ENCODE peak calls at places on chromosomes 12 and 14, in eight cellular contexts. V is GM23248, X is uterus, H is astrocyte, N is mesenchymal stem cell, R is psoas muscle, M is tibial artery, P is sigmoid colon. C is an unnamed sample. For H3K4me1, the result is how much of the 10 kb centered on the place peaks cover.

GRCh38 chr14:79318371-79318770 is 892.9 kb downstream of the DIO2 start:
- DNase-seq in V (no peak), X (no peak), H (peak), N (no peak), R (no peak), M (no peak), P (no peak), C (no peak)

GRCh38 chr12:31923063-31923412 is 36.2 kb upstream of the RESF1 start:
- DNase-seq in V (peak), X (no peak), H (no peak), N (no peak), R (no peak), M (no peak), P (no peak), C (no peak)

GRCh38 chr12:47722136-47722834 is 3.0 kb downstream of the ENDOU start:
- DNase-seq in V (no peak), X (no peak), H (no peak), N (no peak), R (no peak), M (no peak), P (no peak), C (no peak)

GRCh38 chr12:75628916-75629315 is 117.5 kb upstream of the KRR1 start:
- DNase-seq in V (no peak), X (no peak), H (no peak), N (no peak), R (no peak), M (no peak), P (no peak), C (no peak)

GRCh38 chr14:75454963-75455546 is 27.2 kb downstream of the JDP2 start:
- DNase-seq in V (peak), X (peak), H (peak), N (peak), R (peak), M (peak), P (peak), C (peak)

GRCh38 chr12:53051058-53051880 is 1.4 kb downstream of the TNS2 start:
- DNase-seq in V (peak), X (peak), H (no peak), N (peak), R (peak), M (peak), P (peak), C (peak)

GRCh38 chr12:26293612-26294011 is 98.2 kb downstream of the SSPN start:
- DNase-seq in V (no peak), X (no peak), H (peak), N (no peak), R (no peak), M (no peak), P (no peak), C (no peak)

GRCh38 chr14:95255487-95255886 is 64.2 kb downstream of the CLMN start:
- DNase-seq in V (no peak), X (peak), H (peak), N (peak), R (no peak), M (peak), P (no peak), C (no peak)

GRCh38 chr14:21044106-21044618 is 2.0 kb downstream of the RNASE7 start:
- DNase-seq in V (no peak), X (no peak), H (no peak), N (no peak), R (peak), M (no peak), P (no peak), C (no peak)

GRCh38 chr14:105854600-105855245 is 328.3 kb downstream of the TMEM121 start:
- DNase-seq in V (no peak), X (no peak), H (no peak), N (no peak), R (no peak), M (peak), P (peak), C (no peak)

GRCh38 chr12:122947352-122947792 is 18.9 kb downstream of the ABCB9 start:
- DNase-seq in V (peak), X (peak), H (no peak), N (no peak), R (peak), M (peak), P (no peak), C (no peak)

GRCh38 chr14:74085828-74086227 is 1.1 kb downstream of the LIN52 start:
- DNase-seq in V (peak), X (no peak), H (no peak), N (no peak), R (no peak), M (no peak), P (no peak), C (no peak)
- H3K4me3 ChIP-seq in V (peak), X (no peak), H (peak), N (no peak), R (peak), M (peak), P (peak), C (peak)

DNA sequence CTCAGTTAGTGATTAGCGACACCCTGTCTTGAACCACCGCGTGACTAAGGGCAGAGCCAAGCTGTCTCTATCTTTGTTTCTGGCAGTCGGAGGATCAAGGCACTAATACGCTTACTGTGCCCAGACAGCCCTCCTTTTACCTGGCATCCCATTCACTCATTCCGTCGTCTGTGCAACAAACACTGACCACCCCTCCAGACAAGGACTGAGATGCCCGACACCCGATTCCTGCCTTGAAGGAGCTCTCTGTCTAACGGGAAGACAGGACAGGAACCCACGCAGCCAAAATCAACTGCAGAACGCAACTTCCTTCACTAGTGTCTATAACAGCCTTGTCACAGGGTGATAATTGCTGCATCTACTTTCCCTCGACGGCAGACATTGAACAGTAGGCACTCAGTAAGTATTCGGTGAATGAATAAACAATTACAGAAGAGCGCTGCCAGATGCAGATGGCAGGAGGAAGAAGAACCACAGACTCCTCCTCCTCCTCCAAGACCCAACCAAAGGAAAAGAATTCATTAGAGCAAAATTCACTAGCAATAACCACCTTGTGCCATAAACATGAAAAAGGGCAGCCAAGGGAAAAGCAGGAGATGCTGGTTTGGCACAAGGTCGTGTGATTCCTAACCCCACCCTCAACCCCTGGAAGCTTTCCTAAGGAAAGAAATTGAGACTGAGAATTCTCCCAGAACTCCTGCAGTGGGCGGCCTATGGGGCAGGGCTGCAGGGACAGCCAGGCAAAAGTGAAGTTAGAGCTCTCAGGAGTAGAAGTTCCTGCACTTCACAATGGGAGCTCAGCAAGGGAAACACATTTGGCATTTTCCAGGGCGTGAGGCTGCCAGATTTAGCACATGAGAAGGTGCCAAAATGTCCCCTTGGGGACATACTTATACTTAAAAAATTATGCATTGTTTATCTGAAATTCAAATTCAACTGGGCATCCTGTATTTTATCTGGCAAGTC is 186.6 kb upstream of the DIO3 start:
- DNase-seq in V (no peak), X (no peak), H (no peak), N (no peak), R (no peak), M (no peak), P (no peak), C (no peak)
- H3K27ac ChIP-seq in V (no peak), X (no peak), H (no peak), N (no peak), R (no peak), M (no peak), P (peak), C (no peak)

GRCh38 chr14:60758875-60759274 is 24.3 kb downstream of the MNAT1 start:
- DNase-seq in V (no peak), X (no peak), H (no peak), N (no peak), R (no peak), M (no peak), P (no peak), C (no peak)

GRCh38 chr14:60760648-60761364 is 26.2 kb downstream of the MNAT1 start:
- DNase-seq in V (no peak), X (no peak), H (no peak), N (no peak), R (no peak), M (no peak), P (no peak), C (no peak)

GRCh38 chr14:60757617-60758016 is 23.1 kb downstream of the MNAT1 start:
- DNase-seq in V (peak), X (no peak), H (peak), N (peak), R (no peak), M (no peak), P (no peak), C (no peak)

GRCh38 chr14:60756847-60757246 is 22.3 kb downstream of the MNAT1 start:
- DNase-seq in V (peak), X (no peak), H (no peak), N (no peak), R (no peak), M (no peak), P (no peak), C (no peak)

DNA sequence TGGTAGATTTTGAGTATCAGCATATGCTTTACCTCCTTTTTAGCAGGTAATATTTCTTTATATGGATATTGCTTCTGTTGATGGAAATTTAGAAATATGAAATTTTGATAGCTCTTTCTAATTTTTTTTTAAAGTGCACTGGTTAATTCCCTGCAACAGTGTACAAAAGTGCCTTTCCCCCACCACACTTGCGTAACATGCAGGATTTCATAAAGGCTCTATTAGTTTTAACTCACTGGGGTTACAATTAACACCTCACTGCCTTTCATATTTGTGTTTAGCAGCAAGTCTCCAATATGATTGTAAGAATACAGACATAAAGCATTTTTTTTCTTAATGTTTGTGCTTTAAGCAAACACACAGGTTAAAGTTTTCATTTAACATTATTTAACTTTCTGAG is 25.6 kb downstream of the MNAT1 start:
- DNase-seq in V (no peak), X (no peak), H (no peak), N (no peak), R (no peak), M (no peak), P (no peak), C (no peak)
- H3K4me1 ChIP-seq in V (half or more), X (under half), H (under half), N (under half), R (half or more), M (under half), P (under half), C (half or more)

GRCh38 chr12:130160711-130161231 is 1.5 kb upstream of the FZD10 start:
- DNase-seq in V (no peak), X (no peak), H (no peak), N (no peak), R (no peak), M (no peak), P (no peak), C (no peak)
- H3K4me3 ChIP-seq in V (no peak), X (peak), H (no peak), N (no peak), R (peak), M (peak), P (peak), C (peak)

DNA sequence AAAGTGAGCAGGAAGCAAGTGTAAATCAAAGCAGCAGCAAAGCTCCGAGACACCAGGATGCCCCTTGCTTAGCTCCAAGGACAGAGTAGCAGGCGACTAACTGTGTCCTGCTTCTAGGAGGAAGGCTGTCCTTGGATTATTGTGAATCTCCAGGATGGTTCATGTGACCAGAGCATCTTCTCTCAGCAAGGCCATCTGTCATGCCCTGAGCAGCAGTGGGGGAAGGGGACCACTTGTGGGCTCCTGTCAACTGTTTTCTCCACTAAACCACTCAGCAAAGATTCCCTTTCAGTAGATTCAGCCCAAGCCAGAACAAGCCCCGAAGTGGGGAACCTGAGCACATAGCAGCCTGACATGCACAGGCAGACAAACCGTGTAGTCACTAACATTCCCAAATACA is 19.4 kb downstream of the MAP3K9 start:
- DNase-seq in V (no peak), X (no peak), H (no peak), N (no peak), R (no peak), M (no peak), P (no peak), C (no peak)
- H3K27ac ChIP-seq in V (no peak), X (no peak), H (no peak), N (no peak), R (no peak), M (no peak), P (no peak), C (no peak)

GRCh38 chr14:53842938-53843337 is 113.7 kb downstream of the BMP4 start:
- DNase-seq in V (no peak), X (no peak), H (peak), N (peak), R (no peak), M (no peak), P (no peak), C (no peak)
- H3K4me1 ChIP-seq in V (under half), X (under half), H (under half), N (under half), R (under half), M (under half), P (under half), C (under half)

DNA sequence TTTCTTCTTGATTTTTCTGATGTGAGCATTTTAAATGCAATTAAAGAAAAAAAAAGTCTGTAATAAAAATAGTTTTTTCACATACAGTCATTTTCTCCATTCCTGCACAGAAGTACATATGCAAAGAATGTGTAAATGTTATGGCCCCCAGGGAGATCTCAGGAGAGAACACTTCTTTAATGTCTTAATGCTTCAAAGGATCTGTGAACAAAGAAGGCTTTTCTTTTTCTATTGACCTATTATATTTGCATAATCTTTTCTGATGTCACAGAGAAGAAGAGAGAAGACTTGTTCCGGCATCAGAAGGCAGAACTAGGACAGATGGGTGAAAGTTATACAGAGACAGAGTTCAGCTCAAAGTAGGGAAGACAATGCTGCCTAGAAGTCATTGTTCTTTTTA is 413.5 kb upstream of the STXBP6 start:
- DNase-seq in V (no peak), X (no peak), H (no peak), N (no peak), R (no peak), M (no peak), P (no peak), C (no peak)
- H3K4me3 ChIP-seq in V (no peak), X (no peak), H (no peak), N (no peak), R (no peak), M (no peak), P (no peak), C (no peak)

DNA sequence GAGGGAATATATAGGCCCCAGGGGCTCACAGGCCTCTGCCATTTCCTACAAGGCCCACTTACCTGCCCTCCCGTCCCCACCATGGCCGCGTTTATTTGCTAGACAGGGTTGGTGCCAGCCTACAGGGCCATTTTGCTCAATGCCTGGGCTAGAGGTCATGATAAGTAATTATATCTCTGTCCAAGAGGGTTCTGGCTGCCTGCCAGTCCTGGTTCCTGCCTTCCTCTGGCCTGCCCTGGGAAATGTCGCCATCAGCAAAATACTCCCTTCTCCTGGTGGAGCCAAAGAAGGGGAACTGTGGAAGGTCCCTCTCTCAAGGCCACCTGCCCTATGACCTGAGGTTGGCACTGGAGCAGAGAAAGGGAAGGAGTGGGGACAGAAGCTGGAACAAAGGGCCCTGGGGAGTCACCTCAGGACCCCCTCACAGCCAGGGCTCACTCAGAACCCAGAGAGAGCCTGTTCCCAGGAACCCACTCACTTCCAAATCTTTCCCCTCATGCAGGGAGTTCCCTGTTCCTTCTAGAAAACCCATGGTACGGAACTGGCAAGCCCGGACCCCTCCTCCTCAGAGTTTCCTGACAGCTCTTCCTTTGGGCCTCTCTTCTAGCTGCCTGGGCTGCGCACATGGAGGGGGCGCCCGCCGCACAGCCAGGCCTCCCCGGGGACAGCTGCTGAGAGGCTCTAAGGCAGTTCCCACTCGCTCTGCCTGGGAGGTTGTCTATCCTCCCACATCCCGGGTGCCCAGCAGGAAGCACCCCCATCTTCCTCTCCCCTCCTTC is 280.5 kb downstream of the DPF3 start:
- DNase-seq in V (peak), X (peak), H (no peak), N (peak), R (peak), M (peak), P (no peak), C (peak)
- H3K27ac ChIP-seq in V (no peak), X (no peak), H (no peak), N (no peak), R (peak), M (no peak), P (no peak), C (peak)

C was measured in gastrocnemius medialis.